ENCODE peak calls at places on chromosomes 13 and 19, in eight cellular contexts. O is esophagus squamous epithelium, G is left ventricle myocardium inferior, J is stomach, B is tibial nerve, K is heart right ventricle, Q is IMR-90, L is lung. V is an unnamed sample.
A peak's percentile ranks its signal among the peaks of the same experiment; 100 is the strongest.

GRCh38 chr19:46984077-46985010 is 35.3 kb upstream of the NPAS1 start:
- DNase-seq in O (no peak), G (peak; percentile 61), J (no peak), B (no peak), K (no peak), Q (peak; percentile 50), L (no peak), V (no peak)

GRCh38 chr19:54023191-54023590 is 31.8 kb downstream of the CACNG6 start:
- DNase-seq in O (no peak), G (no peak), J (no peak), B (no peak), K (no peak), Q (no peak), L (no peak), V (no peak)

GRCh38 chr19:18399008-18399407 is 1.6 kb upstream of the LRRC25 start:
- DNase-seq in O (no peak), G (no peak), J (peak; percentile 87), B (no peak), K (no peak), Q (peak; percentile 87), L (no peak), V (no peak)

GRCh38 chr13:100461309-100462035 is 127.1 kb downstream of the GGACT start:
- DNase-seq in O (no peak), G (no peak), J (no peak), B (no peak), K (no peak), Q (peak; percentile 33), L (no peak), V (no peak)

GRCh38 chr13:99067160-99067985 is 89.5 kb upstream of the DOCK9 start:
- DNase-seq in O (no peak), G (no peak), J (no peak), B (no peak), K (no peak), Q (peak; percentile 85), L (no peak), V (no peak)

GRCh38 chr13:30846311-30846710 is 59.8 kb upstream of the MEDAG start:
- DNase-seq in O (no peak), G (no peak), J (no peak), B (no peak), K (no peak), Q (peak; percentile 49), L (no peak), V (no peak)

GRCh38 chr13:29925457-29925856 is 75.0 kb upstream of the UBL3 start:
- DNase-seq in O (peak; percentile 10), G (peak; percentile 55), J (peak; percentile 91), B (peak; percentile 45), K (peak; percentile 80), Q (peak; percentile 78), L (peak; percentile 91), V (no peak)

GRCh38 chr13:63435668-63436275 is 2020.1 kb upstream of the PCDH20 start:
- DNase-seq in O (no peak), G (no peak), J (no peak), B (no peak), K (no peak), Q (peak; percentile 100), L (no peak), V (no peak)

GRCh38 chr19:41702208-41702651 is 6.2 kb upstream of the CEACAM5 start:
- DNase-seq in O (no peak), G (no peak), J (no peak), B (no peak), K (no peak), Q (peak; percentile 33), L (no peak), V (no peak)

GRCh38 chr13:40102854-40103253 is 447.4 kb downstream of the COG6 start:
- DNase-seq in O (no peak), G (no peak), J (peak; percentile 52), B (no peak), K (no peak), Q (peak; percentile 65), L (no peak), V (no peak)

GRCh38 chr13:110405597-110406450 is 98.7 kb downstream of the COL4A2 start:
- DNase-seq in O (no peak), G (no peak), J (no peak), B (no peak), K (no peak), Q (peak; percentile 89), L (no peak), V (no peak)

GRCh38 chr13:110408286-110408685 is 101.2 kb downstream of the COL4A2 start:
- DNase-seq in O (no peak), G (no peak), J (no peak), B (no peak), K (no peak), Q (no peak), L (no peak), V (no peak)

GRCh38 chr13:110409581-110409992 is 102.5 kb downstream of the COL4A2 start:
- DNase-seq in O (no peak), G (no peak), J (no peak), B (no peak), K (peak; percentile 57), Q (peak; percentile 68), L (no peak), V (no peak)

GRCh38 chr13:110407531-110407930 is 100.4 kb downstream of the COL4A2 start:
- DNase-seq in O (no peak), G (no peak), J (no peak), B (no peak), K (no peak), Q (no peak), L (no peak), V (no peak)

GRCh38 chr13:110407021-110407420 is 99.9 kb downstream of the COL4A2 start:
- DNase-seq in O (no peak), G (no peak), J (no peak), B (no peak), K (no peak), Q (no peak), L (no peak), V (no peak)
- H3K27ac ChIP-seq in O (peak overlapping the region; percentile 79), G (peak overlapping the region; percentile 81), J (peak overlapping the region; percentile 75), B (peak overlapping the region; percentile 73), K (peak overlapping the region; percentile 80), Q (peak overlapping the region; percentile 72), L (no peak overlapping the region), V (no peak overlapping the region)

DNA sequence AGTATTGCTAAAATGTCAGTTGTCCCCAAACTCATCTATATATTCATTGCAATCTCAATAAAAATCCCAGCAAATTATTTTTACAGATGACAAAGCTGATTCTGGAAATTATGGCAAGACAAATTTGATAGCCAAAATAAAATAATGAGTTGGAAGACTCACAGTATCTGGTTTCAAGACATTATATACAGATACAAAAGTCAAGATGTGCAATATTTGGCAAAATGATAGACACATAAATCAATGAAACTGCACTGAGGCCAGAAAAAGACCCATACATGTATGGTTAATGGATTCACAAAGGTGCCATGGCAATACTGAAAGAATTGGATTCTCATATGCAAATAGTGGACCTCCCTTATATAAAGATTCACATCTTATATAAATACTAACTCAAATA is 24.2 kb downstream of the ZNF45 start:
- DNase-seq in O (no peak), G (no peak), J (no peak), B (no peak), K (no peak), Q (no peak), L (no peak), V (no peak)
- H3K9me3 ChIP-seq in O (peaks cover 8% of the 10 kb centered on the region), G (peaks cover 99% of the 10 kb centered on the region), J (peaks cover 100% of the 10 kb centered on the region), B (peaks cover 98% of the 10 kb centered on the region), K (no peaks in the 10 kb centered on the region), Q (peaks cover 45% of the 10 kb centered on the region), L (peaks cover 43% of the 10 kb centered on the region), V (peaks cover 65% of the 10 kb centered on the region)

DNA sequence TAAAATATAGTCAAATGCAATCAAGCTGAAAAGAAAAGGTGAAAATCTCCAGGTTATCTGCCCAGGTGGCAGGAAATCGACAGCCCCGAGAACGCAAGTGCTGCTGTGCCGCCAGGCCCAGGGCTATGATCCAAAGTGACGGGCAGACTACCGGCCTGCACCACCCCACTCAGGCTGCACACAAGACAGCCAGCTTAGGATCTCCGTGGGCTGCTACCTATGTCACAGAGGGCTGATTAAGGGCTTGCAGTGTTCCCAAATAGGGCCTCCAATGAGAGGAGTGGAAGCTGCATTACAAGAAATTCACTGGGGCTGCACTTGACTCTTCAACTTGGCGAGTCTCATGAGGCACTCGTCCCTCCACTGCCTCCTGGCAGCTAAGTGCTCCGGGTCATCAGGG is 121.8 kb downstream of the CRYL1 start:
- DNase-seq in O (no peak), G (no peak), J (peak; percentile 8), B (no peak), K (no peak), Q (no peak), L (no peak), V (no peak)
- H3K4me1 ChIP-seq in O (peaks cover 32% of the 10 kb centered on the region), G (no peaks in the 10 kb centered on the region), J (no peaks in the 10 kb centered on the region), B (peaks cover 9% of the 10 kb centered on the region), K (no peaks in the 10 kb centered on the region), Q (peaks cover 3% of the 10 kb centered on the region), L (peaks cover 2% of the 10 kb centered on the region), V (peaks cover 7% of the 10 kb centered on the region)

GRCh38 chr19:3699071-3699740 is 1.1 kb downstream of the PIP5K1C start:
- DNase-seq in O (no peak), G (peak; percentile 55), J (no peak), B (peak; percentile 45), K (peak; percentile 57), Q (peak; percentile 34), L (no peak), V (no peak)
- H3K27ac ChIP-seq in O (peak overlapping the region; percentile 92), G (peak overlapping the region; percentile 93), J (peak overlapping the region; percentile 94), B (peak overlapping the region; percentile 89), K (peak overlapping the region; percentile 90), Q (peak overlapping the region; percentile 77), L (peak overlapping the region; percentile 82), V (peak overlapping the region; percentile 48)

GRCh38 chr19:57675881-57676280 is 5.9 kb upstream of the ZNF551 start:
- DNase-seq in O (no peak), G (no peak), J (no peak), B (no peak), K (no peak), Q (no peak), L (no peak), V (no peak)

GRCh38 chr19:57667220-57667619 is 1.5 kb upstream of the ZSCAN4 start:
- DNase-seq in O (no peak), G (no peak), J (no peak), B (no peak), K (no peak), Q (no peak), L (no peak), V (no peak)

GRCh38 chr19:57671124-57671895 is 2.6 kb downstream of the ZSCAN4 start:
- DNase-seq in O (no peak), G (no peak), J (no peak), B (no peak), K (no peak), Q (no peak), L (no peak), V (no peak)

GRCh38 chr19:57668635-57669034 is at the start of gene ZSCAN4:
- DNase-seq in O (no peak), G (no peak), J (no peak), B (no peak), K (no peak), Q (no peak), L (no peak), V (no peak)

DNA sequence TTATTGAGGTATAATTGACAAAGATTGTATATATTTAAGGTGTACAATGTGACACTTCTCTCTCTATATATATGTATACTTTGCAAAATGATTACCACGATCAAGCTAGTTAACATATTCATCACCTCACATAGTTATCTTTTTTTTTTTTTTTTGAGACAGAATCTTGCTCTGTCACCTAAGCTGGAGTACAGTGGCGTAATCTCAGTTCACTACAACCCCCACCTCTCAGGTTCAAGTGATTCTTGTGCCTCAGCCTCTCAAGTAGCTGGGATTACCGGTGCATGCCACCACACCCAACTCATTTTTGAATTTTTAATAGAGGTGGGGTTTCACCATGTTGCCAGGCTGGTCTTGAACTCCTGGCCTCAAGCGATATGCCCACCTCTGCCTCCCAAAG is 3.7 kb downstream of the ZSCAN4 start:
- DNase-seq in O (no peak), G (no peak), J (no peak), B (no peak), K (no peak), Q (no peak), L (no peak), V (no peak)
- H3K9me3 ChIP-seq in O (no peaks in the 10 kb centered on the region), G (peaks cover 4% of the 10 kb centered on the region), J (peaks cover 40% of the 10 kb centered on the region), B (peaks cover 30% of the 10 kb centered on the region), K (no peaks in the 10 kb centered on the region), Q (no peaks in the 10 kb centered on the region), L (no peaks in the 10 kb centered on the region), V (no peaks in the 10 kb centered on the region)

GRCh38 chr13:50829226-50829625 is 14.3 kb downstream of the DLEU7 start:
- DNase-seq in O (no peak), G (no peak), J (no peak), B (no peak), K (no peak), Q (no peak), L (no peak), V (no peak)
- H3K4me1 ChIP-seq in O (no peaks in the 10 kb centered on the region), G (no peaks in the 10 kb centered on the region), J (no peaks in the 10 kb centered on the region), B (peaks cover 11% of the 10 kb centered on the region), K (no peaks in the 10 kb centered on the region), Q (no peaks in the 10 kb centered on the region), L (no peaks in the 10 kb centered on the region), V (no peaks in the 10 kb centered on the region)